ENCODE peak calls at places on chromosomes 5 and 9, in nine cellular contexts. One of them, this sample, is unnamed.

GRCh38 chr5:32443145-32443540 is 1.4 kb downstream of the ZFR start:
- DNase-seq in GM23338: peak; percentile 16
- DNase-seq in body of pancreas: no peak
- DNase-seq in cardiac muscle cell: peak; percentile 21
- DNase-seq in Karpas-422: peak; percentile 51
- DNase-seq in lung: no peak
- DNase-seq in H9: no peak
- DNase-seq in lower lobe of right lung: no peak
- DNase-seq in pancreas: no peak
- DNase-seq in this sample: no peak

GRCh38 chr9:16344343-16344742 is 526.1 kb downstream of the BNC2 start:
- DNase-seq in GM23338: no peak
- DNase-seq in body of pancreas: no peak
- DNase-seq in cardiac muscle cell: peak; percentile 95
- DNase-seq in Karpas-422: no peak
- DNase-seq in lung: no peak
- DNase-seq in H9: no peak
- DNase-seq in lower lobe of right lung: no peak
- DNase-seq in pancreas: no peak
- DNase-seq in this sample: no peak

GRCh38 chr5:98965226-98965625 is 36.4 kb upstream of the CHD1 start:
- DNase-seq in GM23338: no peak
- DNase-seq in body of pancreas: no peak
- DNase-seq in cardiac muscle cell: no peak
- DNase-seq in Karpas-422: no peak
- DNase-seq in lung: no peak
- DNase-seq in H9: no peak
- DNase-seq in lower lobe of right lung: no peak
- DNase-seq in pancreas: no peak
- DNase-seq in this sample: no peak

GRCh38 chr5:98349251-98349989 is 424.0 kb upstream of the RGMB start:
- DNase-seq in GM23338: peak; percentile 74
- DNase-seq in body of pancreas: no peak
- DNase-seq in cardiac muscle cell: peak; percentile 34
- DNase-seq in Karpas-422: peak; percentile 76
- DNase-seq in lung: no peak
- DNase-seq in H9: no peak
- DNase-seq in lower lobe of right lung: no peak
- DNase-seq in pancreas: no peak
- DNase-seq in this sample: no peak

GRCh38 chr5:94353605-94354004 is 264.8 kb downstream of the KIAA0825 start:
- DNase-seq in GM23338: no peak
- DNase-seq in body of pancreas: no peak
- DNase-seq in cardiac muscle cell: no peak
- DNase-seq in Karpas-422: no peak
- DNase-seq in lung: no peak
- DNase-seq in H9: no peak
- DNase-seq in lower lobe of right lung: no peak
- DNase-seq in pancreas: no peak
- DNase-seq in this sample: no peak

GRCh38 chr5:109454726-109455505 is 45.1 kb upstream of the PJA2 start:
- DNase-seq in GM23338: no peak
- DNase-seq in body of pancreas: no peak
- DNase-seq in cardiac muscle cell: peak; percentile 39
- DNase-seq in Karpas-422: no peak
- DNase-seq in lung: no peak
- DNase-seq in H9: no peak
- DNase-seq in lower lobe of right lung: no peak
- DNase-seq in pancreas: no peak
- DNase-seq in this sample: no peak

GRCh38 chr9:2725929-2726328 is 8.6 kb downstream of the KCNV2 start:
- DNase-seq in GM23338: no peak
- DNase-seq in body of pancreas: no peak
- DNase-seq in cardiac muscle cell: no peak
- DNase-seq in Karpas-422: no peak
- DNase-seq in lung: no peak
- DNase-seq in H9: no peak
- DNase-seq in lower lobe of right lung: no peak
- DNase-seq in pancreas: no peak
- DNase-seq in this sample: no peak

GRCh38 chr9:82201186-82201585 is 212.6 kb downstream of the SPATA31D1 start:
- DNase-seq in GM23338: no peak
- DNase-seq in body of pancreas: no peak
- DNase-seq in cardiac muscle cell: no peak
- DNase-seq in Karpas-422: no peak
- DNase-seq in lung: no peak
- DNase-seq in H9: no peak
- DNase-seq in lower lobe of right lung: no peak
- DNase-seq in pancreas: no peak
- DNase-seq in this sample: no peak

GRCh38 chr5:155726267-155726666 is 600.7 kb upstream of the SGCD start:
- DNase-seq in GM23338: peak; percentile 72
- DNase-seq in body of pancreas: no peak
- DNase-seq in cardiac muscle cell: peak; percentile 5
- DNase-seq in Karpas-422: no peak
- DNase-seq in lung: no peak
- DNase-seq in H9: peak; percentile 35
- DNase-seq in lower lobe of right lung: no peak
- DNase-seq in pancreas: no peak
- DNase-seq in this sample: no peak

GRCh38 chr9:134983094-134983493 is 65.4 kb upstream of the FCN1 start:
- DNase-seq in GM23338: peak; percentile 80
- DNase-seq in body of pancreas: no peak
- DNase-seq in cardiac muscle cell: peak; percentile 11
- DNase-seq in Karpas-422: peak; percentile 64
- DNase-seq in lung: no peak
- DNase-seq in H9: peak; percentile 90
- DNase-seq in lower lobe of right lung: peak; percentile 73
- DNase-seq in pancreas: no peak
- DNase-seq in this sample: no peak

GRCh38 chr5:170169996-170170395 is 62.8 kb upstream of the C5orf58 start:
- DNase-seq in GM23338: no peak
- DNase-seq in body of pancreas: no peak
- DNase-seq in cardiac muscle cell: no peak
- DNase-seq in Karpas-422: peak; percentile 73
- DNase-seq in lung: no peak
- DNase-seq in H9: no peak
- DNase-seq in lower lobe of right lung: no peak
- DNase-seq in pancreas: no peak
- DNase-seq in this sample: no peak

GRCh38 chr9:126376903-126377342 is 50.3 kb downstream of the MVB12B start:
- DNase-seq in GM23338: peak; percentile 36
- DNase-seq in body of pancreas: no peak
- DNase-seq in cardiac muscle cell: no peak
- DNase-seq in Karpas-422: no peak
- DNase-seq in lung: no peak
- DNase-seq in H9: no peak
- DNase-seq in lower lobe of right lung: no peak
- DNase-seq in pancreas: no peak
- DNase-seq in this sample: no peak

GRCh38 chr9:123360161-123361085 is 4.4 kb downstream of the CRB2 start:
- DNase-seq in GM23338: peak; percentile 97
- DNase-seq in body of pancreas: peak; percentile 57
- DNase-seq in cardiac muscle cell: peak; percentile 49
- DNase-seq in Karpas-422: peak; percentile 84
- DNase-seq in lung: peak; percentile 44
- DNase-seq in H9: peak; percentile 99
- DNase-seq in lower lobe of right lung: peak; percentile 69
- DNase-seq in pancreas: peak; percentile 54
- DNase-seq in this sample: no peak

GRCh38 chr9:18493361-18494015 is 19.5 kb downstream of the ADAMTSL1 start:
- DNase-seq in GM23338: no peak
- DNase-seq in body of pancreas: no peak
- DNase-seq in cardiac muscle cell: no peak
- DNase-seq in Karpas-422: no peak
- DNase-seq in lung: no peak
- DNase-seq in H9: no peak
- DNase-seq in lower lobe of right lung: no peak
- DNase-seq in pancreas: no peak
- DNase-seq in this sample: no peak

GRCh38 chr5:7015586-7016256 is 302.5 kb downstream of the TENT4A start:
- DNase-seq in GM23338: peak; percentile 81
- DNase-seq in body of pancreas: no peak
- DNase-seq in cardiac muscle cell: no peak
- DNase-seq in Karpas-422: peak; percentile 51
- DNase-seq in lung: no peak
- DNase-seq in H9: peak; percentile 64
- DNase-seq in lower lobe of right lung: no peak
- DNase-seq in pancreas: no peak
- DNase-seq in this sample: no peak

GRCh38 chr5:33981408-33982171 is 2.9 kb downstream of the SLC45A2 start:
- DNase-seq in GM23338: peak; percentile 32
- DNase-seq in body of pancreas: no peak
- DNase-seq in cardiac muscle cell: peak; percentile 52
- DNase-seq in Karpas-422: no peak
- DNase-seq in lung: no peak
- DNase-seq in H9: no peak
- DNase-seq in lower lobe of right lung: no peak
- DNase-seq in pancreas: no peak
- DNase-seq in this sample: no peak

GRCh38 chr9:130466537-130467217 is 21.9 kb downstream of the ASS1 start:
- DNase-seq in GM23338: no peak
- DNase-seq in body of pancreas: no peak
- DNase-seq in cardiac muscle cell: no peak
- DNase-seq in Karpas-422: no peak
- DNase-seq in lung: no peak
- DNase-seq in H9: no peak
- DNase-seq in lower lobe of right lung: no peak
- DNase-seq in pancreas: no peak
- DNase-seq in this sample: no peak

GRCh38 chr5:10161778-10162177 is 87.9 kb downstream of the ATPSCKMT start:
- DNase-seq in GM23338: no peak
- DNase-seq in body of pancreas: no peak
- DNase-seq in cardiac muscle cell: no peak
- DNase-seq in Karpas-422: no peak
- DNase-seq in lung: no peak
- DNase-seq in H9: no peak
- DNase-seq in lower lobe of right lung: no peak
- DNase-seq in pancreas: no peak
- DNase-seq in this sample: peak; percentile 64

GRCh38 chr9:68739631-68740174 is 34.7 kb downstream of the PIP5K1B start:
- DNase-seq in GM23338: no peak
- DNase-seq in body of pancreas: peak; percentile 19
- DNase-seq in cardiac muscle cell: peak; percentile 53
- DNase-seq in Karpas-422: no peak
- DNase-seq in lung: no peak
- DNase-seq in H9: no peak
- DNase-seq in lower lobe of right lung: no peak
- DNase-seq in pancreas: peak; percentile 17
- DNase-seq in this sample: no peak

DNA sequence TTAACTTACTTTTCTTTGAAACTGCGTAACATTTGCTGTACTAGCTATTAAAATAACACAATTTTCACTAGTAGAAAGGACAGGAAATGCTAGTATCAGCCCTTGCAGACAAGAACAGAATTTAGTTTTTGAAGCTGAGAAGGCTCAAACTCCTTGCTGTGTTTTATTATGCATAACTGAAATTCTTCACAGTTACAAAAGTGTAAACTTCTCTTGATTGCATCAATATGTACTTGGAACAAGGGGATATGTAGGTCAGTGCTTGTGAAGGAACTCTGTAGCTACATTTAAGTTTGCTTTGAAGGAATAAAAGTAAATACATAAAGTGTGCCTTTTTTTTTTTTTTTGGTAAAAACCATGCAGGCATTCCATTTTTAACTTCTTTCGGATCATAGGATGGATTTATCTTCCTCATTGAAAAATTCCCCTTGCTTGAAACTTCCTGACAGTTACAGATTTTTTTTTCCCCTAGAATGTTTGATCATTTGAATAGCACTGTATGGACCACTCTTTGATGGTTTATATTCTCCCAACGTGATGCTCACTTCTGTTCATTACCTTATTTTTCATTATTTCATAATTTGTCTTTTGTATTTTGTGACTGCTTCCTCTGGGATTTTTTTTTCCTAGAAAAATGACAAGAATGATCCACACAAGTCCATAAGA is 94.9 kb upstream of the DAB2 start:
- DNase-seq in GM23338: peak; percentile 17
- DNase-seq in body of pancreas: no peak
- DNase-seq in cardiac muscle cell: peak; percentile 87
- DNase-seq in Karpas-422: no peak
- DNase-seq in lung: no peak
- DNase-seq in H9: no peak
- DNase-seq in lower lobe of right lung: no peak
- DNase-seq in pancreas: no peak
- DNase-seq in this sample: no peak
- H3K27ac ChIP-seq in GM23338: peak overlapping the region; percentile 20
- H3K27ac ChIP-seq in body of pancreas: no peak overlapping the region
- H3K27ac ChIP-seq in cardiac muscle cell: no peak overlapping the region
- H3K27ac ChIP-seq in Karpas-422: no peak overlapping the region
- H3K27ac ChIP-seq in lung: no peak overlapping the region
- H3K27ac ChIP-seq in H9: no peak overlapping the region
- H3K27ac ChIP-seq in lower lobe of right lung: peak overlapping the region; percentile 31
- H3K27ac ChIP-seq in pancreas: no peak overlapping the region
- H3K27ac ChIP-seq in this sample: peak overlapping the region; percentile 39

GRCh38 chr5:14176888-14177287 is 33.7 kb downstream of the TRIO start:
- DNase-seq in GM23338: no peak
- DNase-seq in body of pancreas: no peak
- DNase-seq in cardiac muscle cell: no peak
- DNase-seq in Karpas-422: no peak
- DNase-seq in lung: no peak
- DNase-seq in H9: no peak
- DNase-seq in lower lobe of right lung: no peak
- DNase-seq in pancreas: no peak
- DNase-seq in this sample: no peak
- H3K4me1 ChIP-seq in GM23338: peaks cover 85% of the 10 kb centered on the region
- H3K4me1 ChIP-seq in body of pancreas: peaks cover 21% of the 10 kb centered on the region
- H3K4me1 ChIP-seq in cardiac muscle cell: peaks cover 50% of the 10 kb centered on the region
- H3K4me1 ChIP-seq in Karpas-422: no peaks in the 10 kb centered on the region
- H3K4me1 ChIP-seq in lung: peaks cover 48% of the 10 kb centered on the region
- H3K4me1 ChIP-seq in H9: peaks cover 15% of the 10 kb centered on the region
- H3K4me1 ChIP-seq in lower lobe of right lung: peaks cover 47% of the 10 kb centered on the region
- H3K4me1 ChIP-seq in pancreas: peaks cover 17% of the 10 kb centered on the region
- H3K4me1 ChIP-seq in this sample: peaks cover 5% of the 10 kb centered on the region

DNA sequence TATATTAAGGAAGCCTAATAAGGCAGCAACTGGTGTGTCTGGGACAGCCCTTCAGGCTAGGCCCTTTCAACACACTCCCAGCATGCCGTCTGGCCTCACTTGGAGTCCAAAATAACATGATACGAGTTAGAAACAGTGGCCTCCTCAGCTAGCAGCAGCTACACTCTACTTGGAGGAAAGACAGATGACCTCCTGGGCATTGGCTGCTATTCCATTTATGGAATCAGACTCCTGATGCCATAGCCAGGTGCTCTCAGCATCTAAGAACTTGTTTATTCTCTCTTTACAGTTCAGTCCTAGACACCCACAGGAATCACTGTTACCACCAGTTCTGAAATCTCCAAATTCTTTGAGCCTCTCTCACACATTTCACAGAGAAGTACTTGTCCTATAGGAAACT is 31.8 kb downstream of the RUSC2 start:
- DNase-seq in GM23338: no peak
- DNase-seq in body of pancreas: no peak
- DNase-seq in cardiac muscle cell: peak; percentile 52
- DNase-seq in Karpas-422: no peak
- DNase-seq in lung: no peak
- DNase-seq in H9: no peak
- DNase-seq in lower lobe of right lung: no peak
- DNase-seq in pancreas: no peak
- DNase-seq in this sample: no peak
- H3K27ac ChIP-seq in GM23338: no peak overlapping the region
- H3K27ac ChIP-seq in body of pancreas: no peak overlapping the region
- H3K27ac ChIP-seq in cardiac muscle cell: peak overlapping the region; percentile 93
- H3K27ac ChIP-seq in Karpas-422: no peak overlapping the region
- H3K27ac ChIP-seq in lung: peak overlapping the region; percentile 80
- H3K27ac ChIP-seq in H9: no peak overlapping the region
- H3K27ac ChIP-seq in lower lobe of right lung: peak overlapping the region; percentile 19
- H3K27ac ChIP-seq in pancreas: peak overlapping the region; percentile 80
- H3K27ac ChIP-seq in this sample: peak overlapping the region; percentile 68

GRCh38 chr5:143354025-143354424 is 49.5 kb downstream of the NR3C1 start:
- DNase-seq in GM23338: no peak
- DNase-seq in body of pancreas: no peak
- DNase-seq in cardiac muscle cell: no peak
- DNase-seq in Karpas-422: no peak
- DNase-seq in lung: no peak
- DNase-seq in H9: no peak
- DNase-seq in lower lobe of right lung: no peak
- DNase-seq in pancreas: no peak
- DNase-seq in this sample: no peak
- H3K4me1 ChIP-seq in GM23338: no peaks in the 10 kb centered on the region
- H3K4me1 ChIP-seq in body of pancreas: peaks cover 45% of the 10 kb centered on the region
- H3K4me1 ChIP-seq in cardiac muscle cell: no peaks in the 10 kb centered on the region
- H3K4me1 ChIP-seq in Karpas-422: peaks cover 97% of the 10 kb centered on the region
- H3K4me1 ChIP-seq in lung: peaks cover 40% of the 10 kb centered on the region
- H3K4me1 ChIP-seq in H9: no peaks in the 10 kb centered on the region
- H3K4me1 ChIP-seq in lower lobe of right lung: peaks cover 96% of the 10 kb centered on the region
- H3K4me1 ChIP-seq in pancreas: peaks cover 44% of the 10 kb centered on the region
- H3K4me1 ChIP-seq in this sample: peaks cover 63% of the 10 kb centered on the region

This sample was measured in vagina.